ENCODE peak calls at places on chromosome 15, in nine cellular contexts. H is naive thymus-derived CD4-positive, alpha-beta T cell; B is foreskin keratinocyte; U is A673; Q is A549; M is left lung; C is DND-41; L is GM12878; T is HepG2. E is an unnamed sample. For H3K4me1, the result is how much of the 10 kb centered on the place peaks cover.

GRCh38 chr15:94298359-94298758 is 67.0 kb downstream of the MCTP2 start:
- DNase-seq in H (no peak), B (no peak), U (no peak), Q (no peak), M (peak), C (no peak), L (no peak), T (no peak), E (no peak)

GRCh38 chr15:70690491-70691281 is 72.7 kb downstream of the UACA start:
- DNase-seq in H (no peak), B (no peak), U (no peak), Q (peak), M (no peak), C (no peak), L (no peak), T (peak), E (no peak)

GRCh38 chr15:95684693-95685115 is 645.8 kb upstream of the NR2F2 start:
- DNase-seq in H (no peak), B (peak), U (no peak), Q (peak), M (no peak), C (no peak), L (no peak), T (no peak), E (no peak)

GRCh38 chr15:80584973-80585372 is 110.1 kb upstream of the ABHD17C start:
- DNase-seq in H (no peak), B (no peak), U (no peak), Q (no peak), M (no peak), C (no peak), L (no peak), T (no peak), E (no peak)

GRCh38 chr15:90489944-90490343 is 39.8 kb upstream of the CRTC3 start:
- DNase-seq in H (no peak), B (no peak), U (no peak), Q (no peak), M (no peak), C (no peak), L (no peak), T (peak), E (no peak)

GRCh38 chr15:59299919-59300617 is 72.6 kb downstream of the MYO1E start:
- DNase-seq in H (peak), B (peak), U (peak), Q (peak), M (peak), C (peak), L (peak), T (no peak), E (peak)

GRCh38 chr15:39781147-39781966 is 1.3 kb downstream of the FSIP1 start:
- DNase-seq in H (no peak), B (no peak), U (no peak), Q (no peak), M (no peak), C (no peak), L (no peak), T (no peak), E (no peak)

GRCh38 chr15:90683371-90683770 is 33.8 kb upstream of the BLM start:
- DNase-seq in H (no peak), B (no peak), U (no peak), Q (no peak), M (no peak), C (no peak), L (no peak), T (no peak), E (no peak)

GRCh38 chr15:69719527-69719926 is 266.9 kb downstream of the RPLP1 start:
- DNase-seq in H (peak), B (no peak), U (no peak), Q (no peak), M (no peak), C (no peak), L (no peak), T (no peak), E (no peak)

GRCh38 chr15:34154725-34155204 is 52.9 kb downstream of the PGBD4 start:
- DNase-seq in H (no peak), B (peak), U (no peak), Q (peak), M (no peak), C (no peak), L (no peak), T (no peak), E (no peak)

GRCh38 chr15:48185527-48185926 is 5.9 kb upstream of the CTXN2 start:
- DNase-seq in H (no peak), B (no peak), U (no peak), Q (no peak), M (no peak), C (no peak), L (no peak), T (no peak), E (no peak)

GRCh38 chr15:80152896-80153876 is at the start of gene FAH:
- DNase-seq in H (peak), B (peak), U (peak), Q (no peak), M (no peak), C (peak), L (no peak), T (peak), E (peak)

DNA sequence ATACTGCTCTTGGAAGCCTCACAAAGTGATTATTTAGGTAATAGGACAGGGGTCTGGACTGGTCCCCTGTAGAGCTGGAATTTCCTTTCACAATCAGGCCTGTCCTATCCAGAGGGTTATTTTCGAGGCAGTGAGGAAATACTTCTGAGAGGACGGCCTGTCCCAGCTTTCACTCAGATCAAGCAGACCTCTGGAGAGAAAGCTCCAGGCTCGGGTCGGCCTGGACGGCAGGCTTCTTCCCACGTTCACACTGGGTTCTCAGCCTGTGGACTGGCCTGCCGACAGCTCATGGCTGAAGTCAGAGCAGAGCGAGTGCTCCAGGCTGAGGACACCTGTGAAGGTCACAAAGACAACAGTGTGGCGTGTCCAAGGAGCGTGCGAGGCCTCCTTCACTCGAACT is 405.3 kb downstream of the VPS13C start:
- DNase-seq in H (no peak), B (no peak), U (no peak), Q (no peak), M (no peak), C (no peak), L (no peak), T (no peak), E (no peak)
- H3K27ac ChIP-seq in H (no peak), B (no peak), U (no peak), Q (no peak), M (no peak), C (no peak), L (no peak), T (no peak), E (no peak)

GRCh38 chr15:78000089-78000926 is 77.2 kb downstream of the TBC1D2B start:
- DNase-seq in H (peak), B (no peak), U (peak), Q (peak), M (peak), C (peak), L (no peak), T (peak), E (peak)

GRCh38 chr15:77999486-77999885 is 78.0 kb downstream of the TBC1D2B start:
- DNase-seq in H (no peak), B (no peak), U (no peak), Q (no peak), M (no peak), C (no peak), L (no peak), T (no peak), E (no peak)

GRCh38 chr15:78001656-78002055 is 75.9 kb downstream of the TBC1D2B start:
- DNase-seq in H (no peak), B (no peak), U (no peak), Q (no peak), M (no peak), C (no peak), L (no peak), T (no peak), E (no peak)

GRCh38 chr15:78002996-78003395 is 74.5 kb downstream of the TBC1D2B start:
- DNase-seq in H (no peak), B (no peak), U (no peak), Q (no peak), M (no peak), C (no peak), L (no peak), T (no peak), E (no peak)

GRCh38 chr15:78000927-78001249 is 76.6 kb downstream of the TBC1D2B start:
- DNase-seq in H (no peak), B (no peak), U (no peak), Q (no peak), M (no peak), C (no peak), L (no peak), T (no peak), E (no peak)
- H3K4me1 ChIP-seq in H (under half), B (under half), U (under half), Q (under half), M (under half), C (under half), L (under half), T (under half), E (half or more)

DNA sequence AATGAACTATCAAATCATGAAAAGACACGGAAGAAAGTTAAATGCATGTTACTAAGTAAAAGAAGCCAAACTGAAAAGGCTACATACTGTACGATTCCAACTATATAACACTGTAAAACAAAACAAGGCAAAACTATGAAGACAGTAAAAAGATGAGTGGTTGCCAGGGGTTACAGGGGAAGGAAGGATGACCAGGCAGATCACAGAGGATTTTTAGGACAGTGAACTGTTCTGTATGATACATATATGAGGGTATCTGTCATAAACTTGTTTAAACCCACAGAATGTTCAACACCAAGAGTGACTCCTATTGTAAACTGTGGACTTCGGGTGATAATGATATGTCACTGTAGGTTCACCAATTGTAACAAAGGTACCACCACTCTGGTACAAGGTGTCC is 60.6 kb downstream of the CHSY1 start:
- DNase-seq in H (no peak), B (no peak), U (no peak), Q (no peak), M (no peak), C (no peak), L (no peak), T (no peak), E (no peak)
- H3K27ac ChIP-seq in H (no peak), B (no peak), U (no peak), Q (no peak), M (no peak), C (no peak), L (no peak), T (no peak), E (no peak)

GRCh38 chr15:75025102-75025501 is 1.7 kb downstream of the PPCDC start:
- DNase-seq in H (no peak), B (no peak), U (no peak), Q (no peak), M (no peak), C (no peak), L (no peak), T (no peak), E (no peak)
- H3K4me1 ChIP-seq in H (under half), B (under half), U (under half), Q (under half), M (under half), C (under half), L (under half), T (under half), E (under half)

GRCh38 chr15:49877117-49877860 is 241.7 kb downstream of the ATP8B4 start:
- DNase-seq in H (no peak), B (no peak), U (no peak), Q (no peak), M (no peak), C (no peak), L (no peak), T (no peak), E (peak)
- H3K27ac ChIP-seq in H (no peak), B (no peak), U (no peak), Q (peak), M (peak), C (no peak), L (no peak), T (no peak), E (peak)

DNA sequence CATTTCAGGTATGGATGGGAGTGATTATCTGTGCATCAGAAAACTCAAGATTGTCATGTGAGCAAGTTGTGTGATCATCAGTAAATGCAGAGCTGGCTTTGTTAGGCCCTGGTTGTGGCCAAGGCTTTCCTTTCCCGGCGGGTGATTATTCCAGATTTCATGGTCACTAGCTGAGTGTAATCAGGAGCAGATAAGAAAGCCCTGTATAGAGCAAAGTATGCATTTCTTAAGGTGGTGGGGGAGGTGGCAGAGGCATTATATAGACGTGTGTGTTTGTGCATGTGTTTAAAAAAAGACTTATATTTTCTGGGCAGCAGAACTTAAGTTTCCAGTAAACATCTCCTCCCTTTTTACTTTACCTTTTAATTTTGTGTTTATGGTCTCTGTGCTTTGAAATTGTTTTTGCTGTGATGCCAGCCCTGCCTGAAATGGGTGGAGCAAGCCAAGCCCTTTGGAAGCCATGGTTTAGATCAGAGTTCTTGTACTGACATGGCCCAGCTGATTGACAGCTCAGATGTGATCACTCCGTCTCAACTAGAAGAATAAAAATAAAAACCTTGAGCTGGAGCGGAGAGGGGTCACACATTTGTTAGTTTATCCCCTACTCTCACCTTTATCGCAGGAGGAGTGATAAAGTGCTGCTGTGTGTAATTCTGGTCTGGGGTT is 22.2 kb downstream of the SMAD3 start:
- DNase-seq in H (no peak), B (no peak), U (no peak), Q (no peak), M (no peak), C (no peak), L (no peak), T (no peak), E (no peak)
- H3K4me1 ChIP-seq in H (half or more), B (half or more), U (under half), Q (half or more), M (under half), C (under half), L (half or more), T (half or more), E (under half)

DNA sequence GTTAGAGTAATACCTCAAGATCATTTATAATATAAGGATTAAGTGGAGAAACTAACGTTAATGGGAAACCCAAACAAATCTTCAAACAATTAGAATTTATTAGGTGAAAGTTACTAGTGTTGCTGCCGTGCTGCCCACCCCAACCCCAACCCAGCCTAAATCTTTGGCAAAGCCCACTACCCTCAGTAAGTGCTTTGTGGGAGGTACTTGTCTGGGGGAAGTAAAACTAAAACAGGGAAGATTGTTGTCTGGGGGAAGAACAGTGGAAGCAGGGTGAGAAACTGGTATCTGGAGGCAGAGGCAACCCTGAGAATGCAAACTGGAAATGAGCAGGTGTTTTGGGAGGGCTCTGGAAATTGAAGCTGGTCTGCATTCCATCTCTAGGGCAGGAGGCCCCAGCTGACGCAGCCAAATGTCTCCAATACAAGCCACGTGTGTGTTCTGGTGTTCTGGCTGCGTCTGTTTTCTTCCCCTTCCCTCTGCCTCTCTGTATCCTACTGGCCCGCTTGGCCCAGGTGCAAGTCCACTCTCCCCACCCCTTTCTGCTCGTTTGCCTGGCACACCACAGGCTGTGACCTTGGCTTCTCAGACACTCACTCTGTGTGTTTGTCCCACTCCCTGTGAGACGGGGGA is 32.7 kb downstream of the FEM1B start:
- DNase-seq in H (no peak), B (no peak), U (no peak), Q (no peak), M (no peak), C (no peak), L (no peak), T (no peak), E (peak)
- H3K27ac ChIP-seq in H (no peak), B (no peak), U (no peak), Q (peak), M (no peak), C (no peak), L (no peak), T (no peak), E (no peak)

E was measured in SJCRH30.